ENCODE peak calls at places on chromosome 14, in nine cellular contexts. J, Q, K, V, S, Y, O, T and R are unnamed samples. For H3K36me3, the result is how much of the 10 kb centered on the place peaks cover.

GRCh38 chr14:67573268-67574010 is 26.6 kb downstream of the PIGH start:
- DNase-seq in Y (no peak), O (no peak), T (peak), S (no peak), Q (peak), K (no peak), J (no peak), V (no peak), R (no peak)

GRCh38 chr14:85387181-85387580 is 142.8 kb upstream of the FLRT2 start:
- DNase-seq in Q (no peak), O (no peak), K (no peak), V (no peak), Y (no peak), T (no peak), J (no peak), S (no peak), R (no peak)

GRCh38 chr14:96734076-96734622 is 63.0 kb upstream of the VRK1 start:
- DNase-seq in K (no peak), S (no peak), O (no peak), Q (no peak), J (no peak), Y (no peak), V (no peak), T (no peak), R (no peak)

GRCh38 chr14:32375663-32376062 is 46.6 kb downstream of the AKAP6 start:
- DNase-seq in S (no peak), K (no peak), O (no peak), V (no peak), J (no peak), T (no peak), Q (no peak), Y (no peak), R (no peak)

GRCh38 chr14:53764846-53765245 is 191.8 kb downstream of the BMP4 start:
- DNase-seq in O (no peak), S (no peak), T (no peak), Q (no peak), K (no peak), Y (no peak), J (no peak), V (no peak), R (no peak)

GRCh38 chr14:69716483-69717187 is 50.3 kb upstream of the SRSF5 start:
- DNase-seq in K (peak), Q (no peak), J (no peak), T (peak), O (peak), Y (peak), V (peak), S (peak), R (no peak)

GRCh38 chr14:96053600-96054381 is 14.6 kb downstream of the C14orf132 start:
- DNase-seq in V (no peak), Q (no peak), J (no peak), Y (peak), T (no peak), S (no peak), O (peak), K (no peak), R (no peak)

GRCh38 chr14:24273422-24273998 is 2.1 kb upstream of the RABGGTA start:
- DNase-seq in Q (no peak), V (no peak), O (peak), T (no peak), S (no peak), Y (no peak), J (no peak), K (no peak), R (no peak)

GRCh38 chr14:80212025-80212402 is 710 bp upstream of the DIO2 start:
- DNase-seq in K (no peak), T (no peak), S (no peak), Y (no peak), V (no peak), O (peak), Q (no peak), J (no peak), R (peak)

GRCh38 chr14:43778956-43779639 is 728.0 kb downstream of the FSCB start:
- DNase-seq in T (no peak), V (no peak), S (no peak), K (no peak), O (no peak), Y (no peak), J (no peak), Q (no peak), R (no peak)

DNA sequence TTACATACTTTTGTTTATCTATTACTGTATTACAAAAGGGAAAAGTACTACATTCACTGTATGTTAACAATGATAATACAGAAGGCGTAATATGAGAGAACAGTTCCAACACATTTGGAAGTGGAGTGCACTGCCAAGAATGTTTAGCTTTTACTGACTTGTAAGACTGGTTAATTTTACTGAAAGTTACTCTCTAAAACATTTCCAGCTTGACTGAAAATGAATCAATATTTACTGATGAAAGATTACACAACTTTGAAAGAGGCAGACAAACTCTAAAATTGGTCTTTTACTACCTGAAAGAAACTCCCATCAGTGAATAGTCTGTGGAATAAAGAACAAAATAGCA is 728.5 kb downstream of the FSCB start:
- DNase-seq in J (no peak), Q (no peak), V (no peak), S (no peak), K (no peak), T (no peak), O (no peak), Y (no peak), R (no peak)
- H3K36me3 ChIP-seq in J (under half), Q (under half), V (under half), S (under half), K (under half), T (under half), O (under half), Y (under half), R (under half)

DNA sequence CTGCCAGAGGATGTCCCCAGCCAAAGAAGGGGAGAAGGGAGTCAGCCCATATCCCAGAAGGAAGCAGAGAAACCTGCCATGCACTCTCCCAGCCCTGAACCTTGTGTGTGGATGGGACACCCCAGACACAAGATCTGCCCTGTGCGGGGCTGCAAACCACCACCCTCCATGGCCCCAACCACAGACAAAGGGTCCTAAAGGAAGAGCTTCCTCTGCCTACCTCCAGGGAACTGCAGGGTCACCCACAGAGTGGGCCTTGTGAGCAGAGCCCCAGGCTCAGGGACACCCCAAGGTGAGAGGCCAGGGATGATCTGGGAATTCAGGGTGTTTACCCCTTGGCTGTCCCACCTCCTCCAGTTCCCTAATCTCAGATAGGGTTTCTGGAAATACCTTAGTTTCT is 56.5 kb downstream of the ISCA2 start:
- DNase-seq in J (no peak), T (peak), S (no peak), K (no peak), Q (no peak), V (no peak), O (no peak), Y (no peak), R (no peak)
- H3K36me3 ChIP-seq in J (under half), T (half or more), S (under half), K (under half), Q (under half), V (under half), O (under half), Y (under half), R (under half)

DNA sequence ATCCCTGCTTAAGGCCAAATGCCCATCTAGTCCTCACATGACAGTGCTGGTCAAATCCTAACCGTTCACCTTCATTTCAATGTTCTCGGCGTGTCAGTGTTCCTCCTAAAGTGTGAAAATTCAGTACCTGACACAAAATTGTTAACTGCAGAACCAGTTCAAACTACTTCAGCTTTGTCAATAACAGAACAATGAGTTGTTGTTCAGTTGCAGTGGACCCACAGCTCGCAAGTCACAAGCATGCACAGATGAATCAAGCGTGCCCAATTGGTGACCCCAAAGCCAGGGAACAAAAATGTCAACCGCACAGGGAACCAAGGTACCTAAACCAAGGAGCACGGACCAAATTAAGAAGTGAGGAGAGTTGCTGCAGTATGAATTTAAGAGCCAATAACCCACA is 23.2 kb downstream of the NRDE2 start:
- DNase-seq in T (no peak), V (no peak), K (no peak), Y (no peak), Q (no peak), O (no peak), S (no peak), J (no peak), R (no peak)
- H3K36me3 ChIP-seq in T (half or more), V (half or more), K (under half), Y (under half), Q (under half), O (under half), S (under half), J (under half), R (half or more)

GRCh38 chr14:59500732-59501131 is 16.4 kb downstream of the JKAMP start:
- DNase-seq in S (no peak), V (no peak), J (no peak), K (no peak), Q (no peak), Y (no peak), O (no peak), T (no peak), R (no peak)
- H3K36me3 ChIP-seq in S (under half), V (under half), J (under half), K (under half), Q (under half), Y (under half), O (half or more), T (half or more), R (half or more)

GRCh38 chr14:102213984-102214658 is 74.4 kb downstream of the WDR20 start:
- DNase-seq in O (no peak), S (no peak), J (no peak), V (no peak), Y (no peak), K (no peak), T (no peak), Q (no peak), R (no peak)

GRCh38 chr14:102215071-102215470 is 75.4 kb downstream of the WDR20 start:
- DNase-seq in V (no peak), Y (no peak), Q (peak), O (peak), S (no peak), K (no peak), J (no peak), T (no peak), R (no peak)

GRCh38 chr14:102213470-102213869 is 73.8 kb downstream of the WDR20 start:
- DNase-seq in O (no peak), K (no peak), Y (no peak), J (no peak), Q (no peak), V (no peak), T (peak), S (no peak), R (no peak)

GRCh38 chr14:102217399-102217798 is 77.7 kb downstream of the WDR20 start:
- DNase-seq in Y (no peak), T (no peak), J (no peak), S (no peak), K (no peak), O (no peak), Q (no peak), V (no peak), R (no peak)

DNA sequence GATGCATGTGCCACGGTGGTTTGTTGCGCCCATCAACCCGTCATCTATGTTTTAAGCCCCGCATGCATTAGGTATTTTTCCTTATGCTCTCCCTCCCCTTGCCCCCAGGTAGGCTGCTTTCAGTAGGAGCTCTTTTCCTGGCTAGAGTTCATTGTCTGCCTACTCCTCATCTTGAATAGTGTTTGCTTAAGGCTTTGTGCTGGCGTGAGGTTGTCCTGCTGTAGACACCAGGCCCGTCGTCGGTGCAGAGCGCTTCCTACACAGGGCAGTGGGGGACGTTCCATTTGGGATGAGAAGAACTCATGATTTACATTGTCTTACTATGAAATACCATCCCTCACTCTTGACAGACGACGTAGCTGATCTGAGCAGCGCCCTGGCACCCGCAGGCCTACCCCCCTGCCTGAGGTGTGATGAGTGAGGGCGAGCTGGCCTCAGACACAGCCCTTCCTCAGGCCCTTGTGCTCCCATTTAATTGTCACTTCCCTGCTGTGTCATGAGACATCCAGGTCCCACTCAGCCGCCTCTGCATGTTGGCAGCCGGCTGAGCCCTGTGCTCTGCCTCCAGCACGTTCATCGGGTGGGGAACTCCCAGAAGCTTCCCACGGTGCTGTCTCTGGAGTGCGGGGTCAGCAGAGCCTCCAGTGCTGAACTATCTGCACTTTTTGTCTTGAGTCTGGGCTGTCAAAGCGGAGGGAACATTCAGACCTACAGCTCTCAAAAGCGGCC is 76.0 kb downstream of the WDR20 start:
- DNase-seq in Y (no peak), K (no peak), O (peak), S (no peak), T (no peak), V (no peak), J (no peak), Q (no peak), R (no peak)
- H3K36me3 ChIP-seq in Y (under half), K (under half), O (under half), S (under half), T (under half), V (under half), J (under half), Q (under half), R (under half)

DNA sequence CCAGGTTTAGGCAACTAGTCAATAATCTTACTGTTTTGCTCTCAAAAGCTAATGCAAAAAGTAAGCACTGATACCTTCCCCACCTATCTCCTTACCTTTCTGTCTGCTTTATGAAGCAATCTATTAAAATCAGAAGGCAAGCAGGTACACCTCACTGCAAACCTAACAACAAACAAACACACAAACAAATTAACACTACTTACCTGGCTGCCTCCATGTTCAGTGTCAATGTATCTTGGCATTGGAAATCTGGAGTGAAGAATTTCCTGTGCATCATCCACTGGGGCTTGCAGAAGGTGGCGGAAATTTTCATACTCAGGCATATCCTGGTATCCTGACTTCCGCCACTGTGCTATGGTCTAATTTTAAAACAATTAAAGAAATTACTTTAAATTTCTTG is 62.5 kb downstream of the SEC23A start:
- DNase-seq in T (no peak), K (no peak), J (no peak), Y (no peak), O (no peak), Q (no peak), S (no peak), V (no peak), R (no peak)
- H3K36me3 ChIP-seq in T (half or more), K (under half), J (under half), Y (half or more), O (half or more), Q (half or more), S (under half), V (half or more), R (half or more)